ENCODE peak calls at places on chromosomes 11 and 22, in nine cellular contexts. W is fibroblast of pulmonary artery, V is lower lobe of right lung, F is cardiac fibroblast, J is glutamatergic neuron, K is GM20000, E is sigmoid colon, R is thyroid gland, Z is psoas muscle. P is an unnamed sample.

GRCh38 chr11:18698341-18699268 is at the start of gene TMEM86A:
- DNase-seq in W (peak; percentile 75), V (peak; percentile 95), F (peak; percentile 82), J (peak; percentile 95), K (peak; percentile 96), E (peak; percentile 97), R (peak; percentile 96), Z (peak; percentile 96), P (peak; percentile 94)

GRCh38 chr11:353315-353857 is 15.9 kb upstream of the B4GALNT4 start:
- DNase-seq in W (peak; percentile 84), V (peak; percentile 73), F (peak; percentile 92), J (no peak), K (no peak), E (peak; percentile 96), R (peak; percentile 86), Z (peak; percentile 92), P (peak; percentile 25)

GRCh38 chr11:104163100-104164027 is 583 bp downstream of the PDGFD start:
- DNase-seq in W (peak; percentile 44), V (no peak), F (peak; percentile 58), J (no peak), K (no peak), E (no peak), R (no peak), Z (no peak), P (peak; percentile 26)

GRCh38 chr11:116404143-116404800 is 368.5 kb downstream of the BUD13 start:
- DNase-seq in W (no peak), V (no peak), F (no peak), J (no peak), K (no peak), E (no peak), R (no peak), Z (no peak), P (no peak)

GRCh38 chr22:24424001-24424900 is 3.1 kb upstream of the ADORA2A start:
- DNase-seq in W (no peak), V (peak; percentile 62), F (no peak), J (peak; percentile 42), K (no peak), E (no peak), R (no peak), Z (peak; percentile 59), P (no peak)

GRCh38 chr11:68354181-68354872 is 41.9 kb downstream of the LRP5 start:
- DNase-seq in W (peak; percentile 85), V (peak; percentile 91), F (peak; percentile 95), J (no peak), K (no peak), E (peak; percentile 97), R (peak; percentile 97), Z (peak; percentile 90), P (peak; percentile 94)

GRCh38 chr11:41031571-41032060 is 427.8 kb downstream of the LRRC4C start:
- DNase-seq in W (no peak), V (no peak), F (no peak), J (no peak), K (no peak), E (no peak), R (peak; percentile 18), Z (no peak), P (no peak)

GRCh38 chr22:23762866-23763578 is at the start of gene C22orf15:
- DNase-seq in W (peak; percentile 44), V (no peak), F (peak; percentile 64), J (no peak), K (no peak), E (no peak), R (no peak), Z (peak; percentile 62), P (no peak)

GRCh38 chr11:46279393-46280099 is 2.1 kb downstream of the CREB3L1 start:
- DNase-seq in W (peak; percentile 83), V (no peak), F (peak; percentile 84), J (no peak), K (no peak), E (peak; percentile 91), R (peak; percentile 30), Z (peak; percentile 76), P (no peak)

GRCh38 chr22:23675502-23676415 is 15.1 kb upstream of the RGL4 start:
- DNase-seq in W (no peak), V (peak; percentile 74), F (no peak), J (peak; percentile 5), K (no peak), E (peak; percentile 65), R (peak; percentile 40), Z (peak; percentile 85), P (peak; percentile 57)

DNA sequence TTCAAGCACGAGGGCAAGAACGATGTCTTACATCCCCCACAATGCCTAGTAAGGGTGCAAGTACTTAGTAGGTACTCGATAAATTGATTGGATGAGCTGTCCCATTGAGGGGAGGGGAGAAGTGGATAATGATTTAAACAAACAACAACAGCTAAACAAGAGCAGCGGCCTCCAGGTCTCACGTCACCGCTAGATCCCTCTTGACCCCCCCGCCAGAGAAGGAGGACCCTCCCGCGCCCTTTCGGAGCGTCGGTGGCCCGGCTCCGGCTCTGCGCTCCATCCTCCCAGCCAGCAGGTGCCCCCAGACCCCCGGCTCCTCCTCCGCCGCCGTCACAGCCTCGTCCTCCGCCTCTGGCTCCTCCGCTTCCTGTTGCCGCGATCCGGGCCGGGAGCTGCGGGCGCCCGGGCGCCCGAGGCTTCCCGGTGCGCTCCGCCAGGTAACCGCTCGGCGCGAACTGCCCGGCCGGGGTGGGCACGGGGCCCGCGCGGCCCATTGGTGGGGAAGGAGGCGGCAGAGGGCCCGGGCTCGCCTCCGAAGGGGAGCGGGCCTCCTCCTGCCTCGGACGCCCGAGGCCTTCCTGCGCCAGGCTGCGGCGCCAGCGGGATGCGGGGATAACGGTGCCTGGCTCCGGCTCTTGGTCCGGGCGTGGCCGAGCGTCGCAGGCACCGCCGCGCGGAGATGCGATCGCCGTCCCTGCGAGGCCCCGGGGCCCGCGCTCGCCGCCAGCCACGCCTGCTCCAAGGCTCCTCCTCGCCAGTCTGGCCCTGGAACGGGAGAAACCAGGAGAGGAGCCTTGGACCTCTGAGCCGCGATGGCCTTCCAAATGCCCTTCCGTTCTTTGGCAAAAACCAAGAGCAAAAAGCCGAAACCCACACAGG is at the start of gene TLCD5:
- DNase-seq in W (peak; percentile 67), V (peak; percentile 69), F (peak; percentile 72), J (peak; percentile 90), K (peak; percentile 81), E (peak; percentile 76), R (peak; percentile 73), Z (peak; percentile 75), P (peak; percentile 71)
- TF ChIP-seq CTCF in W (no peak), V (no peak), F (peak; percentile 14), J (no peak), K (no peak), E (no peak), R (no peak), Z (no peak), P (no peak)

GRCh38 chr11:60378359-60378758 is at the start of gene MS4A7:
- DNase-seq in W (no peak), V (peak; percentile 70), F (no peak), J (no peak), K (peak; percentile 69), E (peak; percentile 72), R (peak; percentile 22), Z (peak; percentile 58), P (no peak)
- TF ChIP-seq CTCF in W (no peak), V (no peak), F (no peak), J (no peak), K (no peak), E (no peak), R (no peak), Z (no peak), P (no peak)

GRCh38 chr22:45009881-45010531 is at the start of gene PHF21B:
- DNase-seq in W (peak; percentile 23), V (no peak), F (peak; percentile 45), J (peak; percentile 94), K (peak; percentile 69), E (peak; percentile 70), R (peak; percentile 76), Z (peak; percentile 57), P (peak; percentile 13)
- TF ChIP-seq CTCF in W (no peak), V (no peak), F (no peak), J (no peak), K (no peak), E (no peak), R (no peak), Z (no peak), P (no peak)

DNA sequence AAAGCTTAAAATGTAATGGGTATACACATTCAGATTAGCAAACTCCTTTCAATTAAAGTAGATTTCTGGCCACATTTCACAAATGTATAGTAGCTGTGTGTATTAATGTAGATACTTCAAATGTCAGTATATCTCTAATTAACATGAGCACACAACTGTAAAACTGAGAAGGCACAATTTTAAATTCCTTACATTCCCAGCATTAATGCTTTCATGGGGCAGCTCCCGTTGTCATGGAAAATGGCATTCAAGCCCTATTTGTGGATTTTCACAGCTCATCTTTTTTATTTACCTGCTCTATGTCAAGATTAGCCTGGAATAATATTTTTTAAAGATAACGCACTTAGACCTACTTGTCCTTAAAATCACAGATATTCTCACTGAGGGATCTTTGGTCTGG is 113.6 kb upstream of the SOX6 start:
- DNase-seq in W (no peak), V (no peak), F (no peak), J (no peak), K (no peak), E (no peak), R (no peak), Z (no peak), P (no peak)
- TF ChIP-seq CTCF in W (no peak), V (no peak), F (no peak), J (no peak), K (no peak), E (no peak), R (no peak), Z (no peak), P (no peak)

GRCh38 chr22:17369553-17370035 is 334 bp downstream of the CECR2 start:
- DNase-seq in W (peak; percentile 43), V (peak; percentile 68), F (peak; percentile 53), J (peak; percentile 72), K (peak; percentile 67), E (no peak), R (peak; percentile 66), Z (peak; percentile 78), P (no peak)

GRCh38 chr22:17368727-17369552 is at the start of gene CECR2:
- DNase-seq in W (peak; percentile 44), V (peak; percentile 72), F (peak; percentile 67), J (peak; percentile 90), K (peak; percentile 30), E (peak; percentile 78), R (peak; percentile 84), Z (peak; percentile 83), P (no peak)

GRCh38 chr22:17368144-17368726 is 1.0 kb upstream of the CECR2 start:
- DNase-seq in W (no peak), V (no peak), F (no peak), J (no peak), K (no peak), E (peak; percentile 68), R (no peak), Z (no peak), P (no peak)

GRCh38 chr22:17366329-17366728 is 2.9 kb upstream of the CECR2 start:
- DNase-seq in W (no peak), V (no peak), F (no peak), J (no peak), K (no peak), E (no peak), R (no peak), Z (no peak), P (no peak)

GRCh38 chr22:17366830-17367229 is 2.4 kb upstream of the CECR2 start:
- DNase-seq in W (no peak), V (no peak), F (peak; percentile 53), J (peak; percentile 82), K (peak; percentile 54), E (peak; percentile 73), R (no peak), Z (peak; percentile 75), P (peak; percentile 31)
- TF ChIP-seq CTCF in W (peak; percentile 45), V (peak; percentile 35), F (peak; percentile 60), J (peak; percentile 28), K (no peak), E (no peak), R (no peak), Z (peak; percentile 51), P (peak; percentile 28)

GRCh38 chr22:42780070-42780540 is 59.4 kb upstream of the A4GALT start:
- DNase-seq in W (peak; percentile 98), V (no peak), F (peak; percentile 98), J (no peak), K (peak; percentile 70), E (no peak), R (peak; percentile 61), Z (no peak), P (peak; percentile 68)
- TF ChIP-seq CTCF in W (peak; percentile 89), V (peak; percentile 81), F (peak; percentile 81), J (peak; percentile 85), K (peak; percentile 60), E (peak; percentile 96), R (peak; percentile 98), Z (peak; percentile 86), P (peak; percentile 83)

P was measured in Calu3.